ENCODE peak calls at places on chromosomes 12 and 14, in ten cellular contexts. One of them, this sample, is unnamed.

GRCh38 chr14:35201066-35201465 is 78.7 kb downstream of the PRORP start:
- DNase-seq in HFFc6: no peak
- DNase-seq in adrenal gland: no peak
- DNase-seq in dorsolateral prefrontal cortex: no peak
- DNase-seq in testis: no peak
- DNase-seq in GM12865: peak; percentile 5
- DNase-seq in epithelial cell of esophagus: no peak
- DNase-seq in IMR-90: no peak
- DNase-seq in BJ: no peak
- DNase-seq in activated CD8-positive, alpha-beta T cell treated with anti-CD3 and anti-CD28 coated beads for 36 hours: peak; percentile 36
- DNase-seq in this sample: no peak

GRCh38 chr14:37181441-37181840 is 9.0 kb upstream of the SLC25A21 start:
- DNase-seq in HFFc6: no peak
- DNase-seq in adrenal gland: no peak
- DNase-seq in dorsolateral prefrontal cortex: no peak
- DNase-seq in testis: no peak
- DNase-seq in GM12865: no peak
- DNase-seq in epithelial cell of esophagus: no peak
- DNase-seq in IMR-90: no peak
- DNase-seq in BJ: no peak
- DNase-seq in activated CD8-positive, alpha-beta T cell treated with anti-CD3 and anti-CD28 coated beads for 36 hours: no peak
- DNase-seq in this sample: no peak

GRCh38 chr12:106118-106561 is 39.6 kb downstream of the IQSEC3 start:
- DNase-seq in HFFc6: no peak
- DNase-seq in adrenal gland: no peak
- DNase-seq in dorsolateral prefrontal cortex: no peak
- DNase-seq in testis: no peak
- DNase-seq in GM12865: peak; percentile 91
- DNase-seq in epithelial cell of esophagus: no peak
- DNase-seq in IMR-90: no peak
- DNase-seq in BJ: no peak
- DNase-seq in activated CD8-positive, alpha-beta T cell treated with anti-CD3 and anti-CD28 coated beads for 36 hours: no peak
- DNase-seq in this sample: no peak

GRCh38 chr12:50990147-50990727 is 35.9 kb downstream of the SLC11A2 start:
- DNase-seq in HFFc6: no peak
- DNase-seq in adrenal gland: no peak
- DNase-seq in dorsolateral prefrontal cortex: no peak
- DNase-seq in testis: no peak
- DNase-seq in GM12865: no peak
- DNase-seq in epithelial cell of esophagus: no peak
- DNase-seq in IMR-90: no peak
- DNase-seq in BJ: no peak
- DNase-seq in activated CD8-positive, alpha-beta T cell treated with anti-CD3 and anti-CD28 coated beads for 36 hours: no peak
- DNase-seq in this sample: no peak

GRCh38 chr12:94560416-94561221 is 89.7 kb downstream of the TMCC3 start:
- DNase-seq in HFFc6: no peak
- DNase-seq in adrenal gland: peak; percentile 70
- DNase-seq in dorsolateral prefrontal cortex: no peak
- DNase-seq in testis: no peak
- DNase-seq in GM12865: peak; percentile 82
- DNase-seq in epithelial cell of esophagus: peak; percentile 98
- DNase-seq in IMR-90: peak; percentile 53
- DNase-seq in BJ: no peak
- DNase-seq in activated CD8-positive, alpha-beta T cell treated with anti-CD3 and anti-CD28 coated beads for 36 hours: peak; percentile 38
- DNase-seq in this sample: no peak

GRCh38 chr14:92199763-92200162 is 78.0 kb downstream of the CPSF2 start:
- DNase-seq in HFFc6: no peak
- DNase-seq in adrenal gland: no peak
- DNase-seq in dorsolateral prefrontal cortex: no peak
- DNase-seq in testis: no peak
- DNase-seq in GM12865: no peak
- DNase-seq in epithelial cell of esophagus: no peak
- DNase-seq in IMR-90: no peak
- DNase-seq in BJ: no peak
- DNase-seq in activated CD8-positive, alpha-beta T cell treated with anti-CD3 and anti-CD28 coated beads for 36 hours: no peak
- DNase-seq in this sample: no peak

GRCh38 chr12:102050660-102051430 is 10.9 kb downstream of the WASHC3 start:
- DNase-seq in HFFc6: no peak
- DNase-seq in adrenal gland: no peak
- DNase-seq in dorsolateral prefrontal cortex: no peak
- DNase-seq in testis: no peak
- DNase-seq in GM12865: no peak
- DNase-seq in epithelial cell of esophagus: no peak
- DNase-seq in IMR-90: no peak
- DNase-seq in BJ: no peak
- DNase-seq in activated CD8-positive, alpha-beta T cell treated with anti-CD3 and anti-CD28 coated beads for 36 hours: no peak
- DNase-seq in this sample: no peak

GRCh38 chr12:6312529-6313325 is 2.2 kb downstream of the PLEKHG6 start:
- DNase-seq in HFFc6: no peak
- DNase-seq in adrenal gland: no peak
- DNase-seq in dorsolateral prefrontal cortex: no peak
- DNase-seq in testis: no peak
- DNase-seq in GM12865: peak; percentile 90
- DNase-seq in epithelial cell of esophagus: peak; percentile 93
- DNase-seq in IMR-90: no peak
- DNase-seq in BJ: no peak
- DNase-seq in activated CD8-positive, alpha-beta T cell treated with anti-CD3 and anti-CD28 coated beads for 36 hours: peak; percentile 49
- DNase-seq in this sample: no peak

GRCh38 chr12:89140580-89141236 is 211.6 kb downstream of the DUSP6 start:
- DNase-seq in HFFc6: no peak
- DNase-seq in adrenal gland: no peak
- DNase-seq in dorsolateral prefrontal cortex: no peak
- DNase-seq in testis: no peak
- DNase-seq in GM12865: no peak
- DNase-seq in epithelial cell of esophagus: no peak
- DNase-seq in IMR-90: peak; percentile 61
- DNase-seq in BJ: no peak
- DNase-seq in activated CD8-positive, alpha-beta T cell treated with anti-CD3 and anti-CD28 coated beads for 36 hours: no peak
- DNase-seq in this sample: no peak

GRCh38 chr14:68951051-68951797 is 27.9 kb downstream of the ACTN1 start:
- DNase-seq in HFFc6: peak; percentile 98
- DNase-seq in adrenal gland: peak; percentile 93
- DNase-seq in dorsolateral prefrontal cortex: no peak
- DNase-seq in testis: peak; percentile 86
- DNase-seq in GM12865: no peak
- DNase-seq in epithelial cell of esophagus: peak; percentile 100
- DNase-seq in IMR-90: peak; percentile 96
- DNase-seq in BJ: peak; percentile 76
- DNase-seq in activated CD8-positive, alpha-beta T cell treated with anti-CD3 and anti-CD28 coated beads for 36 hours: no peak
- DNase-seq in this sample: no peak

GRCh38 chr12:12979731-12980259 is 20.3 kb downstream of the HEBP1 start:
- DNase-seq in HFFc6: peak; percentile 99
- DNase-seq in adrenal gland: no peak
- DNase-seq in dorsolateral prefrontal cortex: no peak
- DNase-seq in testis: no peak
- DNase-seq in GM12865: no peak
- DNase-seq in epithelial cell of esophagus: peak; percentile 64
- DNase-seq in IMR-90: peak; percentile 98
- DNase-seq in BJ: peak; percentile 99
- DNase-seq in activated CD8-positive, alpha-beta T cell treated with anti-CD3 and anti-CD28 coated beads for 36 hours: no peak
- DNase-seq in this sample: no peak

GRCh38 chr12:55057466-55057865 is 37.7 kb downstream of the NEUROD4 start:
- DNase-seq in HFFc6: no peak
- DNase-seq in adrenal gland: no peak
- DNase-seq in dorsolateral prefrontal cortex: no peak
- DNase-seq in testis: no peak
- DNase-seq in GM12865: no peak
- DNase-seq in epithelial cell of esophagus: peak; percentile 12
- DNase-seq in IMR-90: no peak
- DNase-seq in BJ: no peak
- DNase-seq in activated CD8-positive, alpha-beta T cell treated with anti-CD3 and anti-CD28 coated beads for 36 hours: no peak
- DNase-seq in this sample: no peak

GRCh38 chr12:64679487-64679983 is 69.2 kb downstream of the RASSF3 start:
- DNase-seq in HFFc6: no peak
- DNase-seq in adrenal gland: peak; percentile 85
- DNase-seq in dorsolateral prefrontal cortex: peak; percentile 14
- DNase-seq in testis: no peak
- DNase-seq in GM12865: peak; percentile 78
- DNase-seq in epithelial cell of esophagus: peak; percentile 94
- DNase-seq in IMR-90: peak; percentile 65
- DNase-seq in BJ: no peak
- DNase-seq in activated CD8-positive, alpha-beta T cell treated with anti-CD3 and anti-CD28 coated beads for 36 hours: peak; percentile 83
- DNase-seq in this sample: no peak

GRCh38 chr14:93068721-93069120 is 47.0 kb downstream of the ITPK1 start:
- DNase-seq in HFFc6: no peak
- DNase-seq in adrenal gland: no peak
- DNase-seq in dorsolateral prefrontal cortex: peak; percentile 65
- DNase-seq in testis: no peak
- DNase-seq in GM12865: no peak
- DNase-seq in epithelial cell of esophagus: no peak
- DNase-seq in IMR-90: no peak
- DNase-seq in BJ: no peak
- DNase-seq in activated CD8-positive, alpha-beta T cell treated with anti-CD3 and anti-CD28 coated beads for 36 hours: no peak
- DNase-seq in this sample: no peak

GRCh38 chr14:32469388-32470160 is 140.5 kb downstream of the AKAP6 start:
- DNase-seq in HFFc6: peak; percentile 66
- DNase-seq in adrenal gland: no peak
- DNase-seq in dorsolateral prefrontal cortex: no peak
- DNase-seq in testis: no peak
- DNase-seq in GM12865: peak; percentile 34
- DNase-seq in epithelial cell of esophagus: peak; percentile 61
- DNase-seq in IMR-90: peak; percentile 76
- DNase-seq in BJ: peak; percentile 47
- DNase-seq in activated CD8-positive, alpha-beta T cell treated with anti-CD3 and anti-CD28 coated beads for 36 hours: no peak
- DNase-seq in this sample: no peak

GRCh38 chr14:38255408-38255672 is 553 bp downstream of the CLEC14A start:
- DNase-seq in HFFc6: no peak
- DNase-seq in adrenal gland: no peak
- DNase-seq in dorsolateral prefrontal cortex: no peak
- DNase-seq in testis: peak; percentile 15
- DNase-seq in GM12865: no peak
- DNase-seq in epithelial cell of esophagus: no peak
- DNase-seq in IMR-90: no peak
- DNase-seq in BJ: no peak
- DNase-seq in activated CD8-positive, alpha-beta T cell treated with anti-CD3 and anti-CD28 coated beads for 36 hours: peak; percentile 8
- DNase-seq in this sample: no peak

GRCh38 chr14:26252176-26252575 is 345.7 kb downstream of the NOVA1 start:
- DNase-seq in HFFc6: no peak
- DNase-seq in adrenal gland: no peak
- DNase-seq in dorsolateral prefrontal cortex: no peak
- DNase-seq in testis: no peak
- DNase-seq in GM12865: no peak
- DNase-seq in epithelial cell of esophagus: no peak
- DNase-seq in IMR-90: no peak
- DNase-seq in BJ: no peak
- DNase-seq in activated CD8-positive, alpha-beta T cell treated with anti-CD3 and anti-CD28 coated beads for 36 hours: no peak
- DNase-seq in this sample: no peak

GRCh38 chr14:26255213-26255612 is 342.6 kb downstream of the NOVA1 start:
- DNase-seq in HFFc6: peak; percentile 0
- DNase-seq in adrenal gland: no peak
- DNase-seq in dorsolateral prefrontal cortex: no peak
- DNase-seq in testis: no peak
- DNase-seq in GM12865: no peak
- DNase-seq in epithelial cell of esophagus: peak; percentile 52
- DNase-seq in IMR-90: peak; percentile 31
- DNase-seq in BJ: no peak
- DNase-seq in activated CD8-positive, alpha-beta T cell treated with anti-CD3 and anti-CD28 coated beads for 36 hours: no peak
- DNase-seq in this sample: no peak
- TF ChIP-seq CTCF in HFFc6: peak; percentile 28
- TF ChIP-seq CTCF in adrenal gland: peak; percentile 30
- TF ChIP-seq CTCF in dorsolateral prefrontal cortex: no peak
- TF ChIP-seq CTCF in testis: peak; percentile 24
- TF ChIP-seq CTCF in GM12865: no peak
- TF ChIP-seq CTCF in epithelial cell of esophagus: peak; percentile 63
- TF ChIP-seq CTCF in IMR-90: peak; percentile 56
- TF ChIP-seq CTCF in BJ: peak; percentile 18
- TF ChIP-seq CTCF in activated CD8-positive, alpha-beta T cell treated with anti-CD3 and anti-CD28 coated beads for 36 hours: no peak
- TF ChIP-seq CTCF in this sample: peak; percentile 55

GRCh38 chr12:69879007-69879960 is 54.3 kb downstream of the MYRFL start:
- DNase-seq in HFFc6: peak; percentile 60
- DNase-seq in adrenal gland: peak; percentile 76
- DNase-seq in dorsolateral prefrontal cortex: peak; percentile 86
- DNase-seq in testis: peak; percentile 88
- DNase-seq in GM12865: peak; percentile 78
- DNase-seq in epithelial cell of esophagus: peak; percentile 75
- DNase-seq in IMR-90: peak; percentile 69
- DNase-seq in BJ: no peak
- DNase-seq in activated CD8-positive, alpha-beta T cell treated with anti-CD3 and anti-CD28 coated beads for 36 hours: peak; percentile 82
- DNase-seq in this sample: peak; percentile 70

GRCh38 chr12:69884386-69884785 is 59.4 kb downstream of the MYRFL start:
- DNase-seq in HFFc6: no peak
- DNase-seq in adrenal gland: peak; percentile 65
- DNase-seq in dorsolateral prefrontal cortex: no peak
- DNase-seq in testis: no peak
- DNase-seq in GM12865: no peak
- DNase-seq in epithelial cell of esophagus: no peak
- DNase-seq in IMR-90: no peak
- DNase-seq in BJ: no peak
- DNase-seq in activated CD8-positive, alpha-beta T cell treated with anti-CD3 and anti-CD28 coated beads for 36 hours: no peak
- DNase-seq in this sample: no peak

GRCh38 chr12:69881771-69882170 is 56.7 kb downstream of the MYRFL start:
- DNase-seq in HFFc6: no peak
- DNase-seq in adrenal gland: no peak
- DNase-seq in dorsolateral prefrontal cortex: peak; percentile 77
- DNase-seq in testis: no peak
- DNase-seq in GM12865: no peak
- DNase-seq in epithelial cell of esophagus: no peak
- DNase-seq in IMR-90: no peak
- DNase-seq in BJ: no peak
- DNase-seq in activated CD8-positive, alpha-beta T cell treated with anti-CD3 and anti-CD28 coated beads for 36 hours: no peak
- DNase-seq in this sample: no peak

GRCh38 chr12:69885656-69886055 is 60.6 kb downstream of the MYRFL start:
- DNase-seq in HFFc6: no peak
- DNase-seq in adrenal gland: no peak
- DNase-seq in dorsolateral prefrontal cortex: no peak
- DNase-seq in testis: no peak
- DNase-seq in GM12865: no peak
- DNase-seq in epithelial cell of esophagus: no peak
- DNase-seq in IMR-90: no peak
- DNase-seq in BJ: no peak
- DNase-seq in activated CD8-positive, alpha-beta T cell treated with anti-CD3 and anti-CD28 coated beads for 36 hours: no peak
- DNase-seq in this sample: no peak

GRCh38 chr12:69880566-69880965 is 55.5 kb downstream of the MYRFL start:
- DNase-seq in HFFc6: peak; percentile 29
- DNase-seq in adrenal gland: no peak
- DNase-seq in dorsolateral prefrontal cortex: no peak
- DNase-seq in testis: no peak
- DNase-seq in GM12865: no peak
- DNase-seq in epithelial cell of esophagus: peak; percentile 29
- DNase-seq in IMR-90: peak; percentile 38
- DNase-seq in BJ: no peak
- DNase-seq in activated CD8-positive, alpha-beta T cell treated with anti-CD3 and anti-CD28 coated beads for 36 hours: no peak
- DNase-seq in this sample: no peak
- TF ChIP-seq CTCF in HFFc6: peak; percentile 29
- TF ChIP-seq CTCF in adrenal gland: no peak
- TF ChIP-seq CTCF in dorsolateral prefrontal cortex: no peak
- TF ChIP-seq CTCF in testis: no peak
- TF ChIP-seq CTCF in GM12865: no peak
- TF ChIP-seq CTCF in epithelial cell of esophagus: peak; percentile 18
- TF ChIP-seq CTCF in IMR-90: peak; percentile 5
- TF ChIP-seq CTCF in BJ: peak; percentile 16
- TF ChIP-seq CTCF in activated CD8-positive, alpha-beta T cell treated with anti-CD3 and anti-CD28 coated beads for 36 hours: no peak
- TF ChIP-seq CTCF in this sample: peak; percentile 13

GRCh38 chr12:53746592-53747491 is 4.9 kb downstream of the CISTR start:
- DNase-seq in HFFc6: peak; percentile 84
- DNase-seq in adrenal gland: peak; percentile 94
- DNase-seq in dorsolateral prefrontal cortex: peak; percentile 96
- DNase-seq in testis: peak; percentile 95
- DNase-seq in GM12865: peak; percentile 90
- DNase-seq in epithelial cell of esophagus: peak; percentile 89
- DNase-seq in IMR-90: peak; percentile 87
- DNase-seq in BJ: peak; percentile 50
- DNase-seq in activated CD8-positive, alpha-beta T cell treated with anti-CD3 and anti-CD28 coated beads for 36 hours: peak; percentile 92
- DNase-seq in this sample: peak; percentile 97
- TF ChIP-seq CTCF in HFFc6: peak; percentile 100
- TF ChIP-seq CTCF in adrenal gland: peak; percentile 100
- TF ChIP-seq CTCF in dorsolateral prefrontal cortex: peak; percentile 100
- TF ChIP-seq CTCF in testis: peak; percentile 100
- TF ChIP-seq CTCF in GM12865: peak; percentile 100
- TF ChIP-seq CTCF in epithelial cell of esophagus: peak; percentile 100
- TF ChIP-seq CTCF in IMR-90: peak; percentile 100
- TF ChIP-seq CTCF in BJ: peak; percentile 100
- TF ChIP-seq CTCF in activated CD8-positive, alpha-beta T cell treated with anti-CD3 and anti-CD28 coated beads for 36 hours: peak; percentile 99
- TF ChIP-seq CTCF in this sample: peak; percentile 100

GRCh38 chr14:43540948-43541347 is 966.1 kb downstream of the FSCB start:
- DNase-seq in HFFc6: no peak
- DNase-seq in adrenal gland: peak; percentile 9
- DNase-seq in dorsolateral prefrontal cortex: no peak
- DNase-seq in testis: no peak
- DNase-seq in GM12865: no peak
- DNase-seq in epithelial cell of esophagus: no peak
- DNase-seq in IMR-90: no peak
- DNase-seq in BJ: no peak
- DNase-seq in activated CD8-positive, alpha-beta T cell treated with anti-CD3 and anti-CD28 coated beads for 36 hours: no peak
- DNase-seq in this sample: no peak
- TF ChIP-seq CTCF in HFFc6: no peak
- TF ChIP-seq CTCF in adrenal gland: no peak
- TF ChIP-seq CTCF in dorsolateral prefrontal cortex: no peak
- TF ChIP-seq CTCF in testis: no peak
- TF ChIP-seq CTCF in GM12865: no peak
- TF ChIP-seq CTCF in epithelial cell of esophagus: no peak
- TF ChIP-seq CTCF in IMR-90: no peak
- TF ChIP-seq CTCF in BJ: no peak
- TF ChIP-seq CTCF in activated CD8-positive, alpha-beta T cell treated with anti-CD3 and anti-CD28 coated beads for 36 hours: no peak
- TF ChIP-seq CTCF in this sample: peak; percentile 21

This sample was measured in neural crest cell.